ENCODE peak calls at places on chromosomes 1 and 21, in four cellular contexts. F is lower lobe of right lung; A is RWPE1; B is CD4-positive, CD25-positive, alpha-beta regulatory T cell. M is an unnamed sample.

GRCh38 chr1:236808005-236808404 is 12.9 kb downstream of the MTR start:
- DNase-seq in F (no peak), A (no peak), B (no peak), M (no peak)

GRCh38 chr1:8554956-8555534 is 237.1 kb downstream of the SLC45A1 start:
- DNase-seq in F (no peak), A (peak), B (no peak), M (no peak)

GRCh38 chr1:88191917-88192316 is 492.2 kb upstream of the PKN2 start:
- DNase-seq in F (no peak), A (no peak), B (no peak), M (no peak)

GRCh38 chr1:168637350-168637991 is 61.1 kb downstream of the XCL1 start:
- DNase-seq in F (no peak), A (no peak), B (peak), M (no peak)

GRCh38 chr1:201739492-201740085 is 89.4 kb upstream of the IPO9 start:
- DNase-seq in F (peak), A (peak), B (peak), M (peak)

GRCh38 chr21:44509539-44509938 is 30.5 kb downstream of the KRTAP10-1 start:
- DNase-seq in F (peak), A (peak), B (no peak), M (no peak)

GRCh38 chr1:7781923-7782495 is 2.1 kb upstream of the PER3 start:
- DNase-seq in F (peak), A (no peak), B (peak), M (peak)

GRCh38 chr21:15793547-15794235 is 63.9 kb downstream of the USP25 start:
- DNase-seq in F (no peak), A (no peak), B (no peak), M (no peak)

GRCh38 chr1:45622891-45623394 is 911 bp downstream of the CCDC17 start:
- DNase-seq in F (no peak), A (no peak), B (no peak), M (no peak)

GRCh38 chr1:223346311-223346710 is 17.7 kb downstream of the SUSD4 start:
- DNase-seq in F (no peak), A (no peak), B (no peak), M (no peak)

GRCh38 chr1:101236546-101237228 is at the start of gene S1PR1:
- DNase-seq in F (peak), A (peak), B (peak), M (peak)

GRCh38 chr1:238642231-238642630 is 744.1 kb upstream of the CHRM3 start:
- DNase-seq in F (no peak), A (no peak), B (peak), M (no peak)

GRCh38 chr1:44807364-44808062 is 362 bp upstream of the DYNLT4 start:
- DNase-seq in F (peak), A (peak), B (peak), M (peak)

GRCh38 chr21:45142469-45142868 is 68.1 kb downstream of the ADARB1 start:
- DNase-seq in F (no peak), A (no peak), B (no peak), M (no peak)

GRCh38 chr21:40471103-40471502 is 375.9 kb downstream of the DSCAM start:
- DNase-seq in F (no peak), A (no peak), B (no peak), M (no peak)

GRCh38 chr1:36851087-36851486 is 183.2 kb downstream of the GRIK3 start:
- DNase-seq in F (no peak), A (no peak), B (no peak), M (no peak)

GRCh38 chr1:111576547-111576946 is 43.0 kb upstream of the RAP1A start:
- DNase-seq in F (peak), A (no peak), B (no peak), M (no peak)

GRCh38 chr1:182633657-182634281 is 29.6 kb upstream of the RGS16 start:
- DNase-seq in F (no peak), A (no peak), B (no peak), M (no peak)

GRCh38 chr1:10693497-10694273 is 102.8 kb downstream of the CASZ1 start:
- DNase-seq in F (peak), A (peak), B (peak), M (peak)

GRCh38 chr21:29673096-29673610 is 266.6 kb downstream of the GRIK1 start:
- DNase-seq in F (no peak), A (no peak), B (no peak), M (no peak)

GRCh38 chr1:158873141-158873540 is 42.0 kb downstream of the MNDA start:
- DNase-seq in F (no peak), A (no peak), B (no peak), M (no peak)

GRCh38 chr1:55555971-55556370 is 340.8 kb upstream of the USP24 start:
- DNase-seq in F (no peak), A (no peak), B (no peak), M (no peak)

GRCh38 chr1:245730796-245731195 is 576.0 kb downstream of the KIF26B start:
- DNase-seq in F (no peak), A (no peak), B (no peak), M (no peak)

GRCh38 chr1:151108331-151108730 is 37.8 kb downstream of the GABPB2 start:
- DNase-seq in F (no peak), A (no peak), B (no peak), M (no peak)

GRCh38 chr1:20682571-20683236 is 21.5 kb upstream of the DDOST start:
- DNase-seq in F (no peak), A (no peak), B (peak), M (no peak)

GRCh38 chr1:41811978-41812852 is 106.5 kb downstream of the HIVEP3 start:
- DNase-seq in F (no peak), A (peak), B (peak), M (peak)

GRCh38 chr1:234214129-234214910 is 158.9 kb upstream of the COA6 start:
- DNase-seq in F (peak), A (peak), B (peak), M (peak)

GRCh38 chr1:50605186-50605875 is 182.1 kb upstream of the DMRTA2 start:
- DNase-seq in F (no peak), A (peak), B (peak), M (no peak)

GRCh38 chr1:5708266-5708978 is 283.8 kb downstream of the NPHP4 start:
- DNase-seq in F (peak), A (no peak), B (no peak), M (no peak)

GRCh38 chr1:25649505-25650218 is 33.1 kb downstream of the MAN1C1 start:
- DNase-seq in F (no peak), A (no peak), B (no peak), M (no peak)

GRCh38 chr21:45327458-45328197 is 39.9 kb upstream of the POFUT2 start:
- DNase-seq in F (peak), A (no peak), B (no peak), M (no peak)

DNA sequence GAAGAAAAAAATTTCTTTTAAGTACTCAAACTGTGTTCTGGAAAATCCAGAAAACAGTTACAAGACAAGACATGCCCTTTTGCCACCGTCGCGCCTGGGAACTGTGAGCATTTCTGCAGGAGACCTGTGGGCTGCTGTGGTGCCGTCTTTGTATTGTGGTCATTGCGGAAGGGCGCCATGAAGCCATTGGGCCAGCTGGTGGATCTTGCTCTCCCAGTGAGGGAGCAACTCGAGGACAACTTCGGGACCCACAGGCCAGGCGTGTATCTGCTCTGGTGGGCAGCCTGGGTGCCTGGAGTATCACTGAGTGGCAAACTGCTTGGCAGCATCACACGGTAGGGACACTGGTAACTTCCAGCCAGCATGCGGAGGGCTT is 3.8 kb upstream of the THEMIS2 start:
- DNase-seq in F (no peak), A (no peak), B (no peak), M (no peak)
- H3K27ac ChIP-seq in F (peak), A (peak), B (peak), M (peak)

GRCh38 chr1:227723474-227723873 is 11.6 kb downstream of the JMJD4 start:
- DNase-seq in F (no peak), A (no peak), B (no peak), M (no peak)

GRCh38 chr1:227718932-227719331 is 16.2 kb downstream of the JMJD4 start:
- DNase-seq in F (no peak), A (no peak), B (no peak), M (no peak)
- H3K27ac ChIP-seq in F (no peak), A (no peak), B (no peak), M (no peak)

DNA sequence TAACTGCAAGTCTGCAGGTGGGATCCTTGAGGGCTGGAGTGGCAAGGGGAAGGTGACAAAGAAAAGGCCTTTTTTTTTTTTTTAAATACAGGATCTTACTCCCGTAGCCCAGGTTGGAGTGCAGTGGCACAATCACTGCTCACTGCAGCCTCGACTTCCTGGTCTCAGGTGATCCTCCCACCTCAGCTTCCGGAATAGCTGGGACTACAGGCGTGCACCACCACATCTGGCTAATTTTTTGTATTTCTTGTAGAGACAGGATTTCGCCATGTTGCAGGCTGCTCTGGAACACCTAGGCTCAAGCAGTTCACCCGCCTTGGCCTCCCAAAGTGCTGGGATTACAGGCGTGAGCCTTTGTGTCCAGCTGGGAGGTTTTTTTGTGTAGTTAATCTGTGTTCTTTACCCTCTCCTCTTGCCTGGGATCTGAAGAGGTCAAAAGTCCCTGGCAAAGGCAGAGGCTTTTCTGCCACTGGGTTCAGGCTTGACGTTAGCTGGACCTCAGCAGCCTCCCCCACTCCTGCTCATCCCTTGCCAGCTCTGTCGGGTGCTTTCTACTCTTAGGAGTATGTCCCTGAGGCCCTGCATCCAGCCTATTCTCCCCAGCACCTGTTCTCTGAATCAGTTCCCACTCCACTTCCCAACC is 5.2 kb downstream of the IL6R start:
- DNase-seq in F (peak), A (no peak), B (no peak), M (no peak)
- H3K27ac ChIP-seq in F (peak), A (peak), B (peak), M (no peak)

GRCh38 chr1:154514066-154514553 is 11.9 kb upstream of the SHE start:
- DNase-seq in F (no peak), A (no peak), B (no peak), M (no peak)

GRCh38 chr1:154517661-154518060 is 15.4 kb upstream of the SHE start:
- DNase-seq in F (no peak), A (no peak), B (no peak), M (no peak)

GRCh38 chr1:154512760-154513159 is 10.5 kb upstream of the SHE start:
- DNase-seq in F (no peak), A (no peak), B (no peak), M (no peak)
- H3K27ac ChIP-seq in F (no peak), A (no peak), B (no peak), M (no peak)

GRCh38 chr1:97827887-97828286 is 92.9 kb downstream of the DPYD start:
- DNase-seq in F (no peak), A (no peak), B (no peak), M (no peak)
- H3K27ac ChIP-seq in F (no peak), A (no peak), B (no peak), M (no peak)

GRCh38 chr1:14956579-14957195 is 196.9 kb upstream of the TMEM51 start:
- DNase-seq in F (no peak), A (no peak), B (no peak), M (no peak)
- H3K27ac ChIP-seq in F (peak), A (no peak), B (no peak), M (no peak)

DNA sequence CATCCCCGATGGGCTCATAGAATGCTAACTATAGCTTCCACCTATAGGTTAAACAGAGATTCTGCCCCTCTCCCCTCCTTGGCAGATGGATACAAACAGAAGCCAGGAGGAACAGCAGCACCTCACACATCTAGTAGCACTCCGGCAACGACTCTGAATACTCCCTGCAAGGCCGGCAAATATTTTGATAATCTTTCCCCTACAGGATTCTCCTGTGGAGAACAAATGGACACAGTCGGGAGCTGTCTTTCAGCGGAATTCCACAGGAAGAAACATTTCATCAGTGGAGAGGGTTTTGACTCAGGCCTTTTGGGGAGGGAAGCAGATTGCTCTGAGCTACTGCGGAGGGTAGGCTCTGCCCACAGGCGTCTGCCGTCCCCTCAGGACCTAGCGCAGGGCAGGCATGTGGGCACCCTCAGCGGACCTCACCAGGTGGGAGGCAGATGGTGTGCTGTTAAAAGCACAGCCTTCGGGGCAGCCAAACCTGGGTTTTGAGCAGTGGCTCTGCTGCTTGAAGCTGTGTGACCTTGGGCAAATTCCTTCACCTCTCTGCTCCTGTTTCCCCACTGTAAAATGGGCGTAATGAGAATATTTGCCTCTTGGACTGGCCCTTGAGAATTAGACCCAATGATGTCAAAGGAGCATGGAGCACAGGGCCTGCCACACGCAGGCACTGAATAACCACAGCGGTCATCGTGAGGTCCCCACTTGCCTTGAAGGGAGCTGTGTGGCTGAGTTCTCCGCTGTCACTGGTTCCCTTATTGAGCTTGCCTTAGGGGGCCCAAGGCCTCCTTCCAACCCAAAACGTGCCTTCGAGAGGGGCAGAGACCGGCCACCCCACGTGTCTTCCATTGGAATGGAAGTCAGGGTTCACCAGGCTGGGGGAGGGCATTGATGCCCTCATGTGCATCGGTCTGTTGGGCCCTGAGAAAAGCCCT is 19.2 kb upstream of the BCAR3 start:
- DNase-seq in F (no peak), A (no peak), B (no peak), M (no peak)
- H3K27ac ChIP-seq in F (no peak), A (peak), B (no peak), M (no peak)

DNA sequence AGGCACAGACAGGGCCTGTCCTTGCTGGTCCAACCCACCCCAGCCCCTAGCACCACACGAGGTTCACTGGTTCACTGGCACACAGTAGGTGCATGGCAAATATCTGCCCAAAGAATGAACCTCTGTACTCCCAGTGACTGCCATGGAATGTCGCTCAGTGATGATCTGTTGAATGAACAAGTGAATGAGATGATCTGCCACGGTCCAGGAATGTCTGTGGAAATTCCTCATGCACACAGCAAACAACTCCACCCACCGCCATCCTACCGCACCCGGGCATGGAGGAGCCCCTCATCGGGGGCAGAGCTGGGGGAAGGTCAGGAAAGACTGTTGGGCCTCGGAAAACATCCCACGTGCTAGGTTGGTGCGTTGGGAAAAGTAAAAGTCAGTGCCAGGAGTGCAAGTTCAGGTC is 1.7 kb downstream of the HSPG2 start:
- DNase-seq in F (no peak), A (no peak), B (no peak), M (no peak)
- H3K27ac ChIP-seq in F (peak), A (peak), B (no peak), M (no peak)

GRCh38 chr1:1235016-1235744 is 3.1 kb downstream of the B3GALT6 start:
- DNase-seq in F (no peak), A (no peak), B (no peak), M (no peak)

GRCh38 chr1:1236945-1237873 is 5.2 kb downstream of the B3GALT6 start:
- DNase-seq in F (no peak), A (no peak), B (no peak), M (no peak)

GRCh38 chr1:1234180-1234808 is 2.3 kb downstream of the B3GALT6 start:
- DNase-seq in F (no peak), A (no peak), B (no peak), M (no peak)

GRCh38 chr1:1237874-1238701 is 6.1 kb downstream of the B3GALT6 start:
- DNase-seq in F (no peak), A (no peak), B (no peak), M (no peak)

DNA sequence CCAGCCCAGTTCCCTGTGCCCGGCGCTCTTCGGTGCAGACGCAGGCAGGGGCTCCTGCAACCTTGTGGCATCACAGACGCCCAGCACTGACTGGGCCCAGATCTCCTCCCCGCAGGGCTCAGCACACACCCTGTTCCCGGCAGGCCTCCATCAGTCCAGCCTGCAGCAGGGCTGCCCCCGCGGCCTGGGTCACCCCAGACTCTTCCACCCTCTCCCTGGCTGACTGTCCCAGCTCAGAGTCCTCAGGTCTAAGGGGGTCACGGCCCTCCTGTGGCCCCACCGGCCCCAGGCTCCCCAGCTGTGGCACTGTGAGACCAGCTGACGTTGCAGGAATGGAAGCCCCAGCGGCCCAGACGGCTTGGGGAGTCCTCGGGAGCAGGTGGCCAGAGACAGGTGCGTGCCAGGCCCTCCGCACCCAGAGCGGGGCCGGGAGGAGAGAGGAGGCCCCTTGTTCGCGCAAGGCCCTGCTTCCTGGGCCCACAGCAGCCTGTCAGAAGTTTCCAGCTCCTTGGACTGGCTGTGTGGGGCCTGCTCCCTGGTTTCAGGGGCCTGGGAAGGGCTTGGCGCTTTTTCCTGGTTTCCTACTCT is 4.2 kb downstream of the B3GALT6 start:
- DNase-seq in F (no peak), A (no peak), B (no peak), M (no peak)
- H3K27ac ChIP-seq in F (no peak), A (peak), B (no peak), M (no peak)